ENCODE peak calls at places on chromosomes 13 and 19, in eight cellular contexts. Q is left ventricle myocardium inferior; U is effector memory CD4-positive, alpha-beta T cell; L is psoas muscle; M is cardiac fibroblast; N is iPS DF 6.9; B is upper lobe of right lung; I is OCI-LY7. P is an unnamed sample.

GRCh38 chr13:29621401-29621800 is 25.9 kb upstream of the SLC7A1 start:
- DNase-seq in M (peak), L (no peak), N (no peak), I (no peak), Q (no peak), U (no peak), B (no peak), P (no peak)

GRCh38 chr19:33447336-33448158 is 74.0 kb downstream of the CEBPG start:
- DNase-seq in Q (peak), B (peak), N (no peak), M (no peak), I (no peak), U (no peak), L (no peak), P (no peak)

GRCh38 chr19:49130325-49130724 is 11.0 kb downstream of the PPFIA3 start:
- DNase-seq in Q (no peak), N (no peak), I (no peak), B (no peak), M (no peak), L (no peak), U (no peak), P (no peak)

GRCh38 chr13:30892966-30893365 is 13.1 kb upstream of the MEDAG start:
- DNase-seq in L (peak), U (no peak), B (no peak), M (peak), Q (no peak), I (peak), N (no peak), P (no peak)

GRCh38 chr13:71056581-71056980 is 810.4 kb downstream of the DACH1 start:
- DNase-seq in N (no peak), M (no peak), B (no peak), Q (no peak), U (no peak), L (no peak), I (peak), P (no peak)

GRCh38 chr13:26957163-26957562 is 196.6 kb upstream of the GPR12 start:
- DNase-seq in Q (no peak), L (no peak), U (no peak), I (peak), B (no peak), N (no peak), M (no peak), P (no peak)

GRCh38 chr13:31905896-31906295 is 125.7 kb upstream of the FRY start:
- DNase-seq in M (no peak), I (no peak), L (no peak), N (no peak), U (no peak), Q (no peak), B (no peak), P (no peak)

GRCh38 chr19:6947745-6948144 is 60.4 kb downstream of the ADGRE1 start:
- DNase-seq in B (no peak), U (no peak), N (no peak), M (peak), I (no peak), Q (no peak), L (no peak), P (no peak)

GRCh38 chr13:21526707-21527454 is 67.8 kb upstream of the ZDHHC20 start:
- DNase-seq in N (no peak), Q (no peak), I (no peak), L (no peak), M (no peak), U (no peak), B (no peak), P (no peak)

GRCh38 chr19:49489601-49490167 is 2.3 kb downstream of the RPL13A start:
- DNase-seq in B (no peak), I (peak), U (no peak), N (no peak), L (no peak), Q (no peak), M (no peak), P (no peak)

GRCh38 chr13:108154421-108154858 is 60.9 kb downstream of the LIG4 start:
- DNase-seq in L (no peak), M (no peak), I (no peak), Q (no peak), B (no peak), N (no peak), U (no peak), P (no peak)

GRCh38 chr13:33642374-33643065 is 175.4 kb upstream of the RFC3 start:
- DNase-seq in I (no peak), B (no peak), L (peak), U (no peak), Q (peak), M (peak), N (no peak), P (peak)

GRCh38 chr13:44629465-44630183 is 53.5 kb upstream of the TSC22D1 start:
- DNase-seq in Q (no peak), U (no peak), I (no peak), L (no peak), B (no peak), N (no peak), M (peak), P (no peak)

GRCh38 chr13:30818323-30818960 is 83.1 kb downstream of the ALOX5AP start:
- DNase-seq in Q (no peak), N (no peak), M (peak), B (no peak), L (peak), U (no peak), I (no peak), P (no peak)

GRCh38 chr19:39370735-39371134 is 20.2 kb downstream of the PAF1 start:
- DNase-seq in N (no peak), I (no peak), Q (no peak), L (no peak), M (no peak), U (no peak), B (no peak), P (no peak)
- H3K4me3 ChIP-seq in N (no peak), I (no peak), Q (no peak), L (no peak), M (no peak), U (no peak), B (no peak), P (no peak)

DNA sequence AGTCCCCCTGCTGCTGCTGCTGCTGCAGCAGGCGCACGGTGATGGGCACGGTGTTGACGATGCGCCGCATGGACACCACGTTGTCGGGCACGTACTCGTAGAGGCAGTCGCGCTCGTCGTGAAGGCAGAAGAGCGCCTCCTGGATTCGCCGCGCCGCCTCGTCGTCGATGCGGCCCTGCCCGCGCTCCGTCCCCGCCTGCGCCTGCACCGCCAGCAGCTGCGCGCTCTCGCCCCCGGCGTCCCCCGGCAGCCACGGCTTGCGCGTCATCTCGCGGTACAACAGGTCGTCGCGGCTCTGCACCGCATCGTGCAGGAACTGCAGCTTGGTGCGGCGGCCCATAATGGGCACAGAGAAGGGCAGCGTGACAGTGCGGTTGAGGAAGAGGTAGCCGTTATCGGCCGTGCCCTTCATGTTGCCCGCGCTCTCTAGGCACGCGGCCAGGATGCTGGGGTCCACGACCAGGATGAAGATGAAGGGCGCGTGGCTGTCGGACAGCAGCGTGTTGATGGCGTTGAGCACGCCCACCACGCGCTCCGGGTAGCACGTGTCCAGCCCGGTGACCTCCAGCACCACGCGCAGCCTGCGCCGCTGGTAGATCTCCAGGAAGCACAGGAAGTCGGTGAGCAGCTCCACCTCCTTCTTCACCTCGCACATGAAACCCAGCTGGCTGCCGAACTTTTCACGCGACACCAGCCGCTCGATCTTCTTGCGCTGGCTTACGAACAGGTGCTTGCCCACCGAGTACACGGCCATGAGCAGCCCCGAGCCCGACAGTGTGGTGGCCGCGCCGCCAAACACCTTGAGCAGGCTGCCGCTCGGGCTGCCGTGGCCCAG is 8.1 kb downstream of the NKPD1 start:
- DNase-seq in I (no peak), N (no peak), L (peak), U (peak), Q (peak), B (peak), M (peak), P (peak)
- H3K4me3 ChIP-seq in I (no peak), N (no peak), L (peak), U (peak), Q (peak), B (peak), M (peak), P (peak)

DNA sequence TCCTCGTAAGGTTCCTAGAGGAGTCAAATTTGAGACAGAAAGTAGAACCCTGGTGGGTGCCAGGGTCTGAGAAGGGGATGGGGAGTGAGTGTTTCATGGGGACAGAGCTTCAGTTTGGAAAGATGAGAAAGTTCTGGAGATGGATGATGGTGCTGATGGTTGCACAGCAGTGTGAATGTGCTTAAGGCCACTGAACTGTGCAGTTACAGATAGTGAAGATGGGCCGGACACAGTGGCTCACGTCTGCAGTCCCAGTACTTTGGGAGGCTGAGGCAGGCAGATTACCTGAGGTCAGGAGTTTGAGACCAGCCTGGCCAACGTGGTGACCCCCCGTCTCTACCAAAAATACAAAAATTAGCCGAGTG is 917 bp downstream of the SPC24 start:
- DNase-seq in M (no peak), U (no peak), Q (no peak), L (no peak), B (no peak), N (no peak), I (no peak), P (no peak)
- H3K4me3 ChIP-seq in M (peak), U (peak), Q (no peak), L (no peak), B (no peak), N (no peak), I (peak), P (peak)

DNA sequence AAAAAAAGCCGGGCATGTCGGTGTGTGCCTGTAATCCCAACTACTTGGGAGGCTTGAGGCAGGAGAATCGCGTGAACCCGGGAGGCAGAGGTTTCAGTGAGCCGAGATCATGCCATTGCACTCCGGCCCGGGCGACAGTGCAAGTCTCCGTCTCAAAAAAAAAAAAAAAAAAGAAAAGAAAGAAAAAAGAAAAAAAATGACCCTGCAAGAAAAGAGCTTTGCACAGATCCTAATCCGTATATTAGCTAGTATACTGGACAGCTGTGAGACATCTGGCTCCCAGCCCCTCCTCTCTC is 1.0 kb upstream of the AKT2 start:
- DNase-seq in I (no peak), U (no peak), B (no peak), Q (no peak), M (no peak), L (no peak), N (no peak), P (no peak)
- H3K4me3 ChIP-seq in I (peak), U (no peak), B (peak), Q (peak), M (no peak), L (peak), N (no peak), P (peak)

GRCh38 chr13:39836038-39836437 is 180.6 kb downstream of the COG6 start:
- DNase-seq in M (no peak), L (no peak), I (no peak), B (no peak), U (no peak), N (no peak), Q (no peak), P (no peak)

GRCh38 chr13:39840201-39840600 is 184.7 kb downstream of the COG6 start:
- DNase-seq in N (no peak), Q (no peak), M (peak), I (no peak), L (no peak), B (no peak), U (no peak), P (no peak)

GRCh38 chr13:39835253-39835652 is 179.8 kb downstream of the COG6 start:
- DNase-seq in B (no peak), Q (no peak), N (no peak), L (no peak), I (no peak), M (no peak), U (no peak), P (no peak)
- H3K4me3 ChIP-seq in B (no peak), Q (no peak), N (no peak), L (no peak), I (no peak), M (no peak), U (no peak), P (no peak)

GRCh38 chr19:54694648-54695047 is 29.6 kb upstream of the KIR3DL3 start:
- DNase-seq in L (no peak), M (no peak), N (no peak), Q (no peak), B (no peak), U (no peak), I (no peak), P (no peak)

GRCh38 chr19:54696117-54696548 is 28.1 kb upstream of the KIR3DL3 start:
- DNase-seq in B (no peak), L (no peak), N (no peak), Q (no peak), M (no peak), U (no peak), I (no peak), P (no peak)

GRCh38 chr19:54696766-54697165 is 27.5 kb upstream of the KIR3DL3 start:
- DNase-seq in I (no peak), B (no peak), N (no peak), U (no peak), L (no peak), M (no peak), Q (no peak), P (no peak)

GRCh38 chr19:54691582-54692293 is 29.0 kb downstream of the LILRB4 start:
- DNase-seq in N (no peak), M (no peak), Q (no peak), I (no peak), U (no peak), B (no peak), L (no peak), P (no peak)

GRCh38 chr19:54692294-54692615 is 29.5 kb downstream of the LILRB4 start:
- DNase-seq in I (no peak), N (no peak), B (no peak), U (no peak), Q (no peak), M (no peak), L (no peak), P (no peak)
- H3K4me3 ChIP-seq in I (no peak), N (no peak), B (no peak), U (no peak), Q (no peak), M (no peak), L (no peak), P (no peak)

DNA sequence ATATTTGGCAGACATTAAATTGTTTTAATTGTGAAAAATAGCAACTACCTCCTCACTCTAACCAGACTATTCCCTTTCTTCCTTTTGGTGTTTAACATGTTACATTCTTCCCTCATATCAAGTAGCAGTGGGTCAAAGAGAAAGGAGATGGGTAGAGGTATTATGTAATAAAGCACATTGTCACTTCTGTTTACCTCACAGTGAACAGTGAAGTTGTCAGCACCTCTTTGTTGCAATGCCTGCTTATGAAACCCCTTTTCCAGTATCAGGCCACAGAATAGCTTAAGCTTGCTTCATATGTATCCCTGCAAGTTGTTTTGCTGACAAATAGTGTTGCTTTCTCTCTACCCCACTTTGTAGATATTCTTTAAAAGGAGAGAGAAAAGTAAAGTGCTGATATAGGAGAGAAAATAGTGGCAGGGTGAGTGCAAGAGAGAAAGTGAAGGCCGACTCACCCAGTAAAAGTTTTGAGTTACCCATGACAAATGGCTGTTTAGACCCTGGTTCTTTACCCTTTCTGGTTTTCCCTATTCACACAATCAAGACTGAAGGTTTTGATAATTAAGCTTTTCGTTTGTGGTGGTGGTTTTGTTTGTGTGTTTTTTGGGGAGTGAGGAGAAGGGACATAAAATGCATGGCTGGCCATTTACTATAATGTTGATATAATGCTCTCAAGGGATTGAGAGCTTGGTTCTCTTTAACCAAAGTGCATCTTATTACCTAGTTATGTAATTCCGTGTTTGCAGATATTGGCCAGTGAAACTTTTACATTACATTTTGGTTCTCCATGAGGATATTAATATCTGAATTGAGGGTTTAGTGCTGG is 3.7 kb downstream of the ITM2B start:
- DNase-seq in N (no peak), M (peak), I (no peak), L (no peak), Q (no peak), U (no peak), B (no peak), P (no peak)
- H3K4me3 ChIP-seq in N (no peak), M (no peak), I (no peak), L (peak), Q (peak), U (peak), B (peak), P (peak)

P was measured in heart left ventricle.